ENCODE peak calls at places on chromosomes 5 and 9, in five cellular contexts. T is neuronal stem cell, P is H1, W is H9, Y is trophoblast cell. S is an unnamed sample.

GRCh38 chr5:137669796-137670195 is 66.1 kb downstream of the KLHL3 start:
- DNase-seq in T (no peak), P (no peak), W (no peak), Y (no peak), S (no peak)

GRCh38 chr5:113140837-113141661 is 164.5 kb downstream of the DCP2 start:
- DNase-seq in T (no peak), P (peak; percentile 24), W (no peak), Y (peak; percentile 95), S (peak; percentile 92)

GRCh38 chr9:105055922-105056321 is 128.0 kb upstream of the ABCA1 start:
- DNase-seq in T (no peak), P (no peak), W (no peak), Y (no peak), S (peak; percentile 56)

GRCh38 chr5:78753093-78753531 is 104.5 kb upstream of the LHFPL2 start:
- DNase-seq in T (no peak), P (no peak), W (no peak), Y (peak; percentile 67), S (peak; percentile 45)

GRCh38 chr9:128494108-128494742 is 10.3 kb upstream of the GLE1 start:
- DNase-seq in T (no peak), P (no peak), W (no peak), Y (no peak), S (no peak)

GRCh38 chr5:59745422-59745863 is 148.1 kb downstream of the PDE4D start:
- DNase-seq in T (no peak), P (no peak), W (no peak), Y (peak; percentile 13), S (peak; percentile 83)

GRCh38 chr5:80761176-80761575 is 106.4 kb upstream of the DHFR start:
- DNase-seq in T (no peak), P (no peak), W (peak; percentile 85), Y (peak; percentile 67), S (no peak)

GRCh38 chr9:34310205-34310604 is 18.9 kb downstream of the KIF24 start:
- DNase-seq in T (no peak), P (no peak), W (no peak), Y (no peak), S (peak; percentile 10)

GRCh38 chr5:24141046-24141445 is 503.7 kb downstream of the CDH10 start:
- DNase-seq in T (no peak), P (no peak), W (peak; percentile 29), Y (no peak), S (no peak)

GRCh38 chr5:134592141-134592746 is 40.4 kb downstream of the SAR1B start:
- DNase-seq in T (no peak), P (peak; percentile 69), W (peak; percentile 83), Y (no peak), S (peak; percentile 19)

GRCh38 chr5:112419050-112419595 is at the start of gene EPB41L4A:
- DNase-seq in T (peak; percentile 40), P (peak; percentile 81), W (no peak), Y (peak; percentile 45), S (peak; percentile 36)

GRCh38 chr9:114112325-114112724 is 13.2 kb upstream of the KIF12 start:
- DNase-seq in T (no peak), P (no peak), W (no peak), Y (peak; percentile 61), S (no peak)

GRCh38 chr9:12930906-12931305 is 156.1 kb downstream of the LURAP1L start:
- DNase-seq in T (no peak), P (no peak), W (no peak), Y (no peak), S (peak; percentile 10)

GRCh38 chr5:146878471-146879172 is at the start of gene PPP2R2B:
- DNase-seq in T (peak; percentile 69), P (no peak), W (peak; percentile 86), Y (peak; percentile 38), S (peak; percentile 51)

GRCh38 chr9:7479300-7479699 is 320.3 kb downstream of the DMAC1 start:
- DNase-seq in T (no peak), P (no peak), W (no peak), Y (no peak), S (peak; percentile 16)

GRCh38 chr9:7536310-7536939 is 263.2 kb downstream of the DMAC1 start:
- DNase-seq in T (peak; percentile 41), P (peak; percentile 68), W (peak; percentile 75), Y (peak; percentile 68), S (peak; percentile 56)

GRCh38 chr5:177524941-177525655 is 8.3 kb upstream of the DDX41 start:
- DNase-seq in T (no peak), P (no peak), W (no peak), Y (no peak), S (no peak)

GRCh38 chr5:168585119-168585912 is 6.1 kb upstream of the PANK3 start:
- DNase-seq in T (no peak), P (no peak), W (no peak), Y (no peak), S (no peak)

GRCh38 chr5:127988149-127988755 is 95.3 kb upstream of the SLC12A2 start:
- DNase-seq in T (no peak), P (no peak), W (no peak), Y (no peak), S (peak; percentile 89)
- H2BK120ac ChIP-seq in T (no peak overlapping the region), P (no peak overlapping the region), W (no peak overlapping the region), Y (no peak overlapping the region), S (no peak overlapping the region)

DNA sequence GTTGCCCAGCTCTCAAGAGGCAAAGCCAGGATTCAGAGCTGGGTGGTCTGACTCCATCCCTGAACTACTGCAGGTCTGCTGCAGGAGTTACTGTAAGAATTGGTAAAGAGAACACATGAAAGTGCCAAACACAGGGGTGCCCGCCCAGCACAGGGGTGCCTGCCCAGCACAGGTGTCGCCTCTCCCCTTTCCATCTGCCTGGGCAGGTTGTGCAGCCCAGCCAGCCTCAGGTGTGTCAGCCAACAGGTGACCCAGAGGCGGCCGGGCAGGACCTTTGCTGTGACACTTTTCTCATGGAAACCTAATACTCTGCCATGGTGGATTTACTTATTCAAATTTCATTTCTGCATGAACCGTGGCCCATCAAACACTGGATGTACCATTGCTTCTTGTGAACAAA is 289.7 kb upstream of the IRX4 start:
- DNase-seq in T (no peak), P (no peak), W (no peak), Y (no peak), S (no peak)
- H2BK12ac ChIP-seq in T (no peak overlapping the region), P (no peak overlapping the region), W (no peak overlapping the region), Y (no peak overlapping the region), S (no peak overlapping the region)

GRCh38 chr9:108534741-108535140 is 321.0 kb downstream of the ACTL7B start:
- DNase-seq in T (no peak), P (no peak), W (no peak), Y (no peak), S (peak; percentile 71)
- H2AK5ac ChIP-seq in T (no peak overlapping the region), P (no peak overlapping the region), W (no peak overlapping the region), Y (no peak overlapping the region), S (no peak overlapping the region)

DNA sequence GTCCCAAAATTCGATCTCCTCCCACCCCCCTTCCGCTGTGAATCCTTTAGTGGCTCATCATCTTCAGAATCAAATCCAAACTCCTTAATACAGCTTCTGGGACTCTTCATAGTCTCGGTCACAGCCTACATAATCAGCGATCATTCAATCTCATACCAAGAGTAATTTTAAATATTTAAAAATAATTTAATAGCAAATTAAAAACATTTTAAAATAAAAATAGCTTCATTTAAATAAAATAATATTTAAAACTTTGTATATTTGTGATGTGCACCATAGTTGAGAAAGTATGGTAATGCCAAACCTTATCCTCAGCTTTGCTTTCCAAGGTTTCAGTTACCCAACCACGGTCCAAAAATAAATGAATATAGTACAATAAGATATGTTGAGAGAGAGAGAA is 70.0 kb upstream of the NR3C1 start:
- DNase-seq in T (no peak), P (no peak), W (no peak), Y (no peak), S (no peak)
- H2BK120ac ChIP-seq in T (no peak overlapping the region), P (no peak overlapping the region), W (no peak overlapping the region), Y (no peak overlapping the region), S (no peak overlapping the region)